ENCODE peak calls at places on chromosomes 3 and 15, in ten cellular contexts. One of them, this sample, is unnamed.

GRCh38 chr3:127484601-127485388 is 105.7 kb downstream of the TPRA1 start:
- DNase-seq in heart right ventricle: no peak
- DNase-seq in pancreas: no peak
- DNase-seq in tibial artery: peak; percentile 25
- DNase-seq in ovary: peak; percentile 24
- DNase-seq in GM23338: no peak
- DNase-seq in hepatocyte: no peak
- DNase-seq in lower lobe of right lung: no peak
- DNase-seq in adrenal gland: no peak
- DNase-seq in SJSA1: no peak
- DNase-seq in this sample: no peak

GRCh38 chr3:100972867-100973266 is 20.4 kb downstream of the ABI3BP start:
- DNase-seq in heart right ventricle: no peak
- DNase-seq in pancreas: no peak
- DNase-seq in tibial artery: no peak
- DNase-seq in ovary: no peak
- DNase-seq in GM23338: no peak
- DNase-seq in hepatocyte: no peak
- DNase-seq in lower lobe of right lung: no peak
- DNase-seq in adrenal gland: no peak
- DNase-seq in SJSA1: no peak
- DNase-seq in this sample: no peak

GRCh38 chr15:90762109-90762508 is 45.0 kb downstream of the BLM start:
- DNase-seq in heart right ventricle: peak; percentile 57
- DNase-seq in pancreas: no peak
- DNase-seq in tibial artery: peak; percentile 87
- DNase-seq in ovary: no peak
- DNase-seq in GM23338: peak; percentile 4
- DNase-seq in hepatocyte: peak; percentile 50
- DNase-seq in lower lobe of right lung: peak; percentile 87
- DNase-seq in adrenal gland: peak; percentile 49
- DNase-seq in SJSA1: no peak
- DNase-seq in this sample: no peak

GRCh38 chr3:128487813-128488635 is 5.0 kb downstream of the GATA2 start:
- DNase-seq in heart right ventricle: peak; percentile 90
- DNase-seq in pancreas: peak; percentile 87
- DNase-seq in tibial artery: peak; percentile 85
- DNase-seq in ovary: peak; percentile 86
- DNase-seq in GM23338: peak; percentile 97
- DNase-seq in hepatocyte: peak; percentile 85
- DNase-seq in lower lobe of right lung: peak; percentile 77
- DNase-seq in adrenal gland: peak; percentile 82
- DNase-seq in SJSA1: peak; percentile 83
- DNase-seq in this sample: no peak

GRCh38 chr15:48643236-48643635 is 2.3 kb downstream of the FBN1 start:
- DNase-seq in heart right ventricle: no peak
- DNase-seq in pancreas: no peak
- DNase-seq in tibial artery: no peak
- DNase-seq in ovary: no peak
- DNase-seq in GM23338: no peak
- DNase-seq in hepatocyte: no peak
- DNase-seq in lower lobe of right lung: no peak
- DNase-seq in adrenal gland: no peak
- DNase-seq in SJSA1: no peak
- DNase-seq in this sample: no peak

GRCh38 chr3:144344925-144345548 is 373.4 kb downstream of the DIPK2A start:
- DNase-seq in heart right ventricle: no peak
- DNase-seq in pancreas: no peak
- DNase-seq in tibial artery: no peak
- DNase-seq in ovary: no peak
- DNase-seq in GM23338: peak; percentile 18
- DNase-seq in hepatocyte: no peak
- DNase-seq in lower lobe of right lung: no peak
- DNase-seq in adrenal gland: no peak
- DNase-seq in SJSA1: no peak
- DNase-seq in this sample: no peak

GRCh38 chr3:146577662-146578061 is 27.5 kb downstream of the PLSCR5 start:
- DNase-seq in heart right ventricle: no peak
- DNase-seq in pancreas: no peak
- DNase-seq in tibial artery: no peak
- DNase-seq in ovary: no peak
- DNase-seq in GM23338: peak; percentile 53
- DNase-seq in hepatocyte: peak; percentile 49
- DNase-seq in lower lobe of right lung: no peak
- DNase-seq in adrenal gland: no peak
- DNase-seq in SJSA1: peak; percentile 16
- DNase-seq in this sample: peak; percentile 48

GRCh38 chr3:177294221-177294620 is 96.9 kb upstream of the TBL1XR1 start:
- DNase-seq in heart right ventricle: no peak
- DNase-seq in pancreas: no peak
- DNase-seq in tibial artery: peak; percentile 77
- DNase-seq in ovary: no peak
- DNase-seq in GM23338: no peak
- DNase-seq in hepatocyte: peak; percentile 29
- DNase-seq in lower lobe of right lung: no peak
- DNase-seq in adrenal gland: peak; percentile 29
- DNase-seq in SJSA1: no peak
- DNase-seq in this sample: no peak

GRCh38 chr3:107392549-107393165 is 15.4 kb downstream of the CCDC54 start:
- DNase-seq in heart right ventricle: no peak
- DNase-seq in pancreas: no peak
- DNase-seq in tibial artery: no peak
- DNase-seq in ovary: no peak
- DNase-seq in GM23338: no peak
- DNase-seq in hepatocyte: no peak
- DNase-seq in lower lobe of right lung: no peak
- DNase-seq in adrenal gland: no peak
- DNase-seq in SJSA1: peak; percentile 55
- DNase-seq in this sample: no peak

GRCh38 chr3:14925729-14926591 is 21.4 kb upstream of the NR2C2 start:
- DNase-seq in heart right ventricle: no peak
- DNase-seq in pancreas: no peak
- DNase-seq in tibial artery: no peak
- DNase-seq in ovary: no peak
- DNase-seq in GM23338: peak; percentile 89
- DNase-seq in hepatocyte: peak; percentile 83
- DNase-seq in lower lobe of right lung: no peak
- DNase-seq in adrenal gland: no peak
- DNase-seq in SJSA1: peak; percentile 35
- DNase-seq in this sample: no peak

GRCh38 chr3:37627951-37628620 is 233.6 kb upstream of the CTDSPL start:
- DNase-seq in heart right ventricle: no peak
- DNase-seq in pancreas: no peak
- DNase-seq in tibial artery: no peak
- DNase-seq in ovary: no peak
- DNase-seq in GM23338: no peak
- DNase-seq in hepatocyte: no peak
- DNase-seq in lower lobe of right lung: no peak
- DNase-seq in adrenal gland: no peak
- DNase-seq in SJSA1: no peak
- DNase-seq in this sample: no peak

GRCh38 chr3:171896341-171896740 is 53.2 kb downstream of the TMEM212 start:
- DNase-seq in heart right ventricle: no peak
- DNase-seq in pancreas: no peak
- DNase-seq in tibial artery: no peak
- DNase-seq in ovary: no peak
- DNase-seq in GM23338: no peak
- DNase-seq in hepatocyte: no peak
- DNase-seq in lower lobe of right lung: no peak
- DNase-seq in adrenal gland: no peak
- DNase-seq in SJSA1: no peak
- DNase-seq in this sample: no peak

GRCh38 chr3:167728176-167728575 is 6.5 kb downstream of the PDCD10 start:
- DNase-seq in heart right ventricle: no peak
- DNase-seq in pancreas: no peak
- DNase-seq in tibial artery: no peak
- DNase-seq in ovary: no peak
- DNase-seq in GM23338: no peak
- DNase-seq in hepatocyte: peak; percentile 24
- DNase-seq in lower lobe of right lung: no peak
- DNase-seq in adrenal gland: no peak
- DNase-seq in SJSA1: no peak
- DNase-seq in this sample: no peak

GRCh38 chr3:156010829-156011228 is 109.5 kb upstream of the KCNAB1 start:
- DNase-seq in heart right ventricle: no peak
- DNase-seq in pancreas: no peak
- DNase-seq in tibial artery: no peak
- DNase-seq in ovary: no peak
- DNase-seq in GM23338: peak; percentile 50
- DNase-seq in hepatocyte: peak; percentile 50
- DNase-seq in lower lobe of right lung: no peak
- DNase-seq in adrenal gland: no peak
- DNase-seq in SJSA1: no peak
- DNase-seq in this sample: no peak

GRCh38 chr3:160564205-160564922 is 1.0 kb downstream of the KPNA4 start:
- DNase-seq in heart right ventricle: no peak
- DNase-seq in pancreas: peak; percentile 44
- DNase-seq in tibial artery: peak; percentile 64
- DNase-seq in ovary: no peak
- DNase-seq in GM23338: peak; percentile 48
- DNase-seq in hepatocyte: peak; percentile 39
- DNase-seq in lower lobe of right lung: peak; percentile 55
- DNase-seq in adrenal gland: no peak
- DNase-seq in SJSA1: peak; percentile 28
- DNase-seq in this sample: no peak

GRCh38 chr3:197008436-197009209 is 21.0 kb downstream of the MELTF start:
- DNase-seq in heart right ventricle: no peak
- DNase-seq in pancreas: no peak
- DNase-seq in tibial artery: no peak
- DNase-seq in ovary: no peak
- DNase-seq in GM23338: no peak
- DNase-seq in hepatocyte: no peak
- DNase-seq in lower lobe of right lung: no peak
- DNase-seq in adrenal gland: peak; percentile 13
- DNase-seq in SJSA1: no peak
- DNase-seq in this sample: no peak

DNA sequence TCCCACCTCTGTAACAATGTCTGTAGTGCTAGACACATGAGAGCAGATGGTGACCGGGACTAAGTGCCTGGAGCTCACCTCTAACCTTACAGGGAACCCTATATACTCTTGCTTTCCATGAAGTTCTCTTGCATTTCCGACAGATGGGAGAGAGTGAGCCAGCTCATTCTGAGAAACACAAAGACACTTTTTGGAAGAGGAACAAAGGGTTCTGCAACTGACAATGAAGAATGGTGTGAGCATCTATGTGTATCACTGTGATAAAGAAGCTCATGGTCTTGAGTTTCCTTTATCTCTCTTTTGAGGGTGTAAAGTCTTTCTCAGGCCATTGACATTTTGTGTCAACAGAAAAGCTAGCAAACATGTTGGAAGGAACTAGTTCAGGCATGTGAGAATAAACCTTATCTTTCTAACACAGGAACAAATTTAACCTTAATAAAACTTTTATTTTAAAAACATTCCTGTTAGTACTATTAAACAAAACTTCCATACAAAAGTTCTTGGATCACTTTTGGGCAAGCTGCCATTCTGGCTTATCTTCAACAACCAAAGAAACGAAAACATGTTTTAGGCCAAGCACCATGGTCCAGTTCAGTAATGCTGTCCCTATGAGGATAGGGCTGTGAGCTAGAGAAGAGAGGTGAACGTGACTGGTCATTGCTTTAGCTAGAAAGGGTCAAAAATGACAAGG is 142.7 kb downstream of the THRB start:
- DNase-seq in heart right ventricle: no peak
- DNase-seq in pancreas: no peak
- DNase-seq in tibial artery: peak; percentile 75
- DNase-seq in ovary: peak; percentile 38
- DNase-seq in GM23338: no peak
- DNase-seq in hepatocyte: no peak
- DNase-seq in lower lobe of right lung: no peak
- DNase-seq in adrenal gland: peak; percentile 30
- DNase-seq in SJSA1: no peak
- DNase-seq in this sample: no peak
- H3K27ac ChIP-seq in heart right ventricle: no peak overlapping the region
- H3K27ac ChIP-seq in pancreas: no peak overlapping the region
- H3K27ac ChIP-seq in tibial artery: peak overlapping the region; percentile 68
- H3K27ac ChIP-seq in ovary: no peak overlapping the region
- H3K27ac ChIP-seq in GM23338: no peak overlapping the region
- H3K27ac ChIP-seq in hepatocyte: peak overlapping the region; percentile 33
- H3K27ac ChIP-seq in lower lobe of right lung: no peak overlapping the region
- H3K27ac ChIP-seq in adrenal gland: no peak overlapping the region
- H3K27ac ChIP-seq in SJSA1: no peak overlapping the region
- H3K27ac ChIP-seq in this sample: peak overlapping the region; percentile 70

DNA sequence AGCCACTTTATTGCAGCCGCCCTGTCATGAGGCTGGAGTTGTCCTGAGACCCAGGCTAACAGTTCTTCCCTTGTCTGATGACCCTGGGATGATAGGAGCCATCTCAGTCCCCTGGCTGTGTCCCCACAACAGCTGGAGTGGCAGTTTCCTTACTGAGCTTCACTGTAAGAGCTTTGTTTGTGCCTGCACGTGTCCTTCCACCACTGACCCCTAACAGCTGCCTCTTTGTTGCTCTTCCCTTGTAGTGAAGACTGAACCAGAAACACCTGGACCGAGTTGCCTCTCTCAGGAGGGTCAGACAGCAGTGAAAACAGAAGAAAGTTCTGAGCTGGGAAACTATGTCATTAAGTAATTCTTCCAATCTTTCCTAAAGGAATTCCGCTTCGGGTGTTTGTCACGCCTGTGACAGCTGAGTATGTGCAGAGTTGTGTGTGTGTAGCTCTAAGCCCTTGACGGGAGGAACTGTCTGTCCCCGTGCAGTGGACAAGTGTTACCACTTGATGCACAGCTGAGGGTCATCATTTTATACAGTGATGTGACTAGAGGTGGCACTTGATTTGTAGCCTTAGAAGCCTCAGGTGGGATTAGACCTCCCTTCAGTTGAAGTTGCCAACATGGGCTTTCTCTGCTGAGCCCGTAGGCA is 25.0 kb downstream of the MAP6D1 start:
- DNase-seq in heart right ventricle: no peak
- DNase-seq in pancreas: no peak
- DNase-seq in tibial artery: no peak
- DNase-seq in ovary: no peak
- DNase-seq in GM23338: no peak
- DNase-seq in hepatocyte: no peak
- DNase-seq in lower lobe of right lung: no peak
- DNase-seq in adrenal gland: no peak
- DNase-seq in SJSA1: no peak
- DNase-seq in this sample: no peak
- H3K36me3 ChIP-seq in heart right ventricle: peaks cover 81% of the 10 kb centered on the region
- H3K36me3 ChIP-seq in pancreas: peaks cover 7% of the 10 kb centered on the region
- H3K36me3 ChIP-seq in tibial artery: peaks cover 84% of the 10 kb centered on the region
- H3K36me3 ChIP-seq in ovary: no peaks in the 10 kb centered on the region
- H3K36me3 ChIP-seq in GM23338: peaks cover 48% of the 10 kb centered on the region
- H3K36me3 ChIP-seq in hepatocyte: peaks cover 5% of the 10 kb centered on the region
- H3K36me3 ChIP-seq in lower lobe of right lung: peaks cover 83% of the 10 kb centered on the region
- H3K36me3 ChIP-seq in adrenal gland: no peaks in the 10 kb centered on the region
- H3K36me3 ChIP-seq in SJSA1: peaks cover 56% of the 10 kb centered on the region
- H3K36me3 ChIP-seq in this sample: peaks cover 44% of the 10 kb centered on the region

GRCh38 chr3:10187944-10188343 is 23.2 kb downstream of the IRAK2 start:
- DNase-seq in heart right ventricle: no peak
- DNase-seq in pancreas: no peak
- DNase-seq in tibial artery: no peak
- DNase-seq in ovary: no peak
- DNase-seq in GM23338: no peak
- DNase-seq in hepatocyte: no peak
- DNase-seq in lower lobe of right lung: no peak
- DNase-seq in adrenal gland: no peak
- DNase-seq in SJSA1: no peak
- DNase-seq in this sample: no peak
- H3K4me1 ChIP-seq in heart right ventricle: peaks cover 60% of the 10 kb centered on the region
- H3K4me1 ChIP-seq in pancreas: peaks cover 10% of the 10 kb centered on the region
- H3K4me1 ChIP-seq in tibial artery: peaks cover 50% of the 10 kb centered on the region
- H3K4me1 ChIP-seq in ovary: peaks cover 3% of the 10 kb centered on the region
- H3K4me1 ChIP-seq in GM23338: peaks cover 4% of the 10 kb centered on the region
- H3K4me1 ChIP-seq in hepatocyte: peaks cover 18% of the 10 kb centered on the region
- H3K4me1 ChIP-seq in lower lobe of right lung: peaks cover 68% of the 10 kb centered on the region
- H3K4me1 ChIP-seq in adrenal gland: peaks cover 36% of the 10 kb centered on the region
- H3K4me1 ChIP-seq in SJSA1: peaks cover 20% of the 10 kb centered on the region
- H3K4me1 ChIP-seq in this sample: peaks cover 66% of the 10 kb centered on the region

GRCh38 chr3:48949376-48949717 is 30.7 kb downstream of the ARIH2 start:
- DNase-seq in heart right ventricle: no peak
- DNase-seq in pancreas: no peak
- DNase-seq in tibial artery: no peak
- DNase-seq in ovary: no peak
- DNase-seq in GM23338: no peak
- DNase-seq in hepatocyte: no peak
- DNase-seq in lower lobe of right lung: no peak
- DNase-seq in adrenal gland: no peak
- DNase-seq in SJSA1: no peak
- DNase-seq in this sample: no peak
- H3K27ac ChIP-seq in heart right ventricle: peak overlapping the region; percentile 81
- H3K27ac ChIP-seq in pancreas: no peak overlapping the region
- H3K27ac ChIP-seq in tibial artery: peak overlapping the region; percentile 79
- H3K27ac ChIP-seq in ovary: no peak overlapping the region
- H3K27ac ChIP-seq in GM23338: peak overlapping the region; percentile 16
- H3K27ac ChIP-seq in hepatocyte: no peak overlapping the region
- H3K27ac ChIP-seq in lower lobe of right lung: peak overlapping the region; percentile 4
- H3K27ac ChIP-seq in adrenal gland: no peak overlapping the region
- H3K27ac ChIP-seq in SJSA1: no peak overlapping the region
- H3K27ac ChIP-seq in this sample: no peak overlapping the region

This sample was measured in CD8-positive, alpha-beta memory T cell.